ENCODE peak calls at places on chromosomes 11 and 22, in six cellular contexts. F is coronary artery; V is NAMALWA; K is mammary epithelial cell; X is CD8-positive, alpha-beta T cell; N is NCI-H1436 treated with DMSO at 0.1 percent for 48 hours. D is an unnamed sample.

GRCh38 chr11:69986421-69987229 is 91.5 kb upstream of the ANO1 start:
- DNase-seq in F (no peak), V (no peak), K (no peak), X (no peak), N (no peak), D (no peak)

GRCh38 chr11:121389651-121390050 is 62.5 kb upstream of the SORL1 start:
- DNase-seq in F (no peak), V (no peak), K (no peak), X (no peak), N (peak; percentile 17), D (no peak)

GRCh38 chr11:20337526-20338154 is 25.9 kb upstream of the HTATIP2 start:
- DNase-seq in F (no peak), V (peak; percentile 37), K (peak; percentile 8), X (no peak), N (peak; percentile 18), D (no peak)

GRCh38 chr11:859394-860131 is 16.9 kb downstream of the TSPAN4 start:
- DNase-seq in F (no peak), V (peak; percentile 40), K (peak; percentile 67), X (no peak), N (peak; percentile 57), D (no peak)

GRCh38 chr11:127000291-127000968 is at the start of gene KIRREL3:
- DNase-seq in F (no peak), V (no peak), K (peak; percentile 12), X (no peak), N (no peak), D (no peak)

GRCh38 chr11:33178443-33179154 is 17.3 kb upstream of the CSTF3 start:
- DNase-seq in F (no peak), V (no peak), K (no peak), X (no peak), N (no peak), D (no peak)

GRCh38 chr11:121792185-121792584 is 323.8 kb downstream of the BLID start:
- DNase-seq in F (no peak), V (no peak), K (no peak), X (no peak), N (no peak), D (no peak)

GRCh38 chr11:67248653-67249052 is 17.6 kb upstream of the GRK2 start:
- DNase-seq in F (no peak), V (no peak), K (peak; percentile 86), X (no peak), N (no peak), D (no peak)

GRCh38 chr11:117217685-117218084 is 14.2 kb downstream of the PCSK7 start:
- DNase-seq in F (no peak), V (no peak), K (no peak), X (no peak), N (no peak), D (no peak)

GRCh38 chr11:8093931-8094575 is 13.0 kb downstream of the TUB start:
- DNase-seq in F (peak; percentile 62), V (no peak), K (no peak), X (no peak), N (no peak), D (no peak)

GRCh38 chr22:19148417-19149046 is 1.6 kb downstream of the GSC2 start:
- DNase-seq in F (peak; percentile 65), V (no peak), K (no peak), X (no peak), N (no peak), D (no peak)

GRCh38 chr11:19633276-19633675 is 79.4 kb upstream of the NAV2 start:
- DNase-seq in F (peak; percentile 84), V (no peak), K (no peak), X (no peak), N (no peak), D (no peak)

GRCh38 chr11:76796511-76797203 is 13.5 kb downstream of the TSKU start:
- DNase-seq in F (peak; percentile 74), V (no peak), K (no peak), X (no peak), N (no peak), D (peak; percentile 67)